ENCODE peak calls at places on chromosomes 5 and 9, in nine cellular contexts. One of them, this sample, is unnamed.

GRCh38 chr5:79774171-79774854 is 84.7 kb downstream of the CMYA5 start:
- DNase-seq in cardiac fibroblast: peak; percentile 26
- DNase-seq in CD4-positive, alpha-beta T cell: no peak
- DNase-seq in tibial artery: no peak
- DNase-seq in stomach: no peak
- DNase-seq in HEK293T: peak; percentile 36
- DNase-seq in RWPE1: peak; percentile 40
- DNase-seq in T-helper 17 cell: no peak
- DNase-seq in A549: peak; percentile 31
- DNase-seq in this sample: peak; percentile 21

GRCh38 chr5:12413585-12413984 is 509.3 kb upstream of the CTNND2 start:
- DNase-seq in CD4-positive, alpha-beta T cell: no peak
- DNase-seq in cardiac fibroblast: no peak
- DNase-seq in HEK293T: no peak
- DNase-seq in T-helper 17 cell: no peak
- DNase-seq in RWPE1: no peak
- DNase-seq in A549: no peak
- DNase-seq in stomach: no peak
- DNase-seq in tibial artery: no peak
- DNase-seq in this sample: no peak

GRCh38 chr5:111043712-111044506 is 27.6 kb upstream of the TSLP start:
- DNase-seq in T-helper 17 cell: no peak
- DNase-seq in tibial artery: no peak
- DNase-seq in A549: no peak
- DNase-seq in RWPE1: no peak
- DNase-seq in cardiac fibroblast: peak; percentile 17
- DNase-seq in HEK293T: peak; percentile 39
- DNase-seq in stomach: no peak
- DNase-seq in CD4-positive, alpha-beta T cell: no peak
- DNase-seq in this sample: no peak

GRCh38 chr9:123784513-123784912 is 145.4 kb downstream of the DENND1A start:
- DNase-seq in tibial artery: no peak
- DNase-seq in RWPE1: no peak
- DNase-seq in stomach: no peak
- DNase-seq in HEK293T: no peak
- DNase-seq in cardiac fibroblast: peak; percentile 82
- DNase-seq in A549: no peak
- DNase-seq in CD4-positive, alpha-beta T cell: no peak
- DNase-seq in T-helper 17 cell: no peak
- DNase-seq in this sample: no peak

GRCh38 chr5:77322406-77322805 is 111.9 kb downstream of the PDE8B start:
- DNase-seq in CD4-positive, alpha-beta T cell: no peak
- DNase-seq in A549: no peak
- DNase-seq in cardiac fibroblast: no peak
- DNase-seq in HEK293T: no peak
- DNase-seq in stomach: no peak
- DNase-seq in T-helper 17 cell: no peak
- DNase-seq in tibial artery: no peak
- DNase-seq in RWPE1: no peak
- DNase-seq in this sample: no peak

GRCh38 chr9:136317695-136318094 is 9.6 kb upstream of the GPSM1 start:
- DNase-seq in tibial artery: no peak
- DNase-seq in A549: no peak
- DNase-seq in CD4-positive, alpha-beta T cell: no peak
- DNase-seq in HEK293T: no peak
- DNase-seq in stomach: no peak
- DNase-seq in T-helper 17 cell: no peak
- DNase-seq in RWPE1: no peak
- DNase-seq in cardiac fibroblast: no peak
- DNase-seq in this sample: no peak

GRCh38 chr5:123455640-123456039 is 32.4 kb upstream of the CEP120 start:
- DNase-seq in cardiac fibroblast: no peak
- DNase-seq in tibial artery: no peak
- DNase-seq in HEK293T: no peak
- DNase-seq in stomach: no peak
- DNase-seq in T-helper 17 cell: no peak
- DNase-seq in RWPE1: no peak
- DNase-seq in A549: no peak
- DNase-seq in CD4-positive, alpha-beta T cell: no peak
- DNase-seq in this sample: no peak

GRCh38 chr9:132548971-132549649 is 33.3 kb upstream of the BARHL1 start:
- DNase-seq in tibial artery: no peak
- DNase-seq in HEK293T: no peak
- DNase-seq in T-helper 17 cell: no peak
- DNase-seq in CD4-positive, alpha-beta T cell: no peak
- DNase-seq in A549: no peak
- DNase-seq in RWPE1: no peak
- DNase-seq in stomach: no peak
- DNase-seq in cardiac fibroblast: peak; percentile 12
- DNase-seq in this sample: no peak